ENCODE peak calls at places on chromosome 5, in nine cellular contexts. One of them, this sample, is unnamed.

GRCh38 chr5:10555134-10555733 is 8.6 kb upstream of the ANKRD33B start:
- DNase-seq in HCT116: no peak
- DNase-seq in CD8-positive, alpha-beta memory T cell: no peak
- DNase-seq in right lobe of liver: no peak
- DNase-seq in transverse colon: no peak
- DNase-seq in GM23248: peak; percentile 90
- DNase-seq in HepG2: no peak
- DNase-seq in psoas muscle: no peak
- DNase-seq in MM.1S: no peak
- DNase-seq in this sample: no peak

GRCh38 chr5:43601454-43602260 is 1.3 kb upstream of the NNT start:
- DNase-seq in HCT116: no peak
- DNase-seq in CD8-positive, alpha-beta memory T cell: no peak
- DNase-seq in right lobe of liver: no peak
- DNase-seq in transverse colon: no peak
- DNase-seq in GM23248: peak; percentile 65
- DNase-seq in HepG2: peak; percentile 32
- DNase-seq in psoas muscle: no peak
- DNase-seq in MM.1S: peak; percentile 57
- DNase-seq in this sample: no peak

GRCh38 chr5:58074222-58074621 is 385.7 kb downstream of the PLK2 start:
- DNase-seq in HCT116: no peak
- DNase-seq in CD8-positive, alpha-beta memory T cell: no peak
- DNase-seq in right lobe of liver: no peak
- DNase-seq in transverse colon: no peak
- DNase-seq in GM23248: no peak
- DNase-seq in HepG2: no peak
- DNase-seq in psoas muscle: no peak
- DNase-seq in MM.1S: peak; percentile 3
- DNase-seq in this sample: no peak

GRCh38 chr5:86909461-86909881 is 291.7 kb downstream of the COX7C start:
- DNase-seq in HCT116: no peak
- DNase-seq in CD8-positive, alpha-beta memory T cell: no peak
- DNase-seq in right lobe of liver: no peak
- DNase-seq in transverse colon: no peak
- DNase-seq in GM23248: peak; percentile 83
- DNase-seq in HepG2: no peak
- DNase-seq in psoas muscle: no peak
- DNase-seq in MM.1S: no peak
- DNase-seq in this sample: no peak

GRCh38 chr5:175457466-175457865 is 13.5 kb upstream of the DRD1 start:
- DNase-seq in HCT116: no peak
- DNase-seq in CD8-positive, alpha-beta memory T cell: no peak
- DNase-seq in right lobe of liver: no peak
- DNase-seq in transverse colon: no peak
- DNase-seq in GM23248: no peak
- DNase-seq in HepG2: no peak
- DNase-seq in psoas muscle: no peak
- DNase-seq in MM.1S: peak; percentile 71
- DNase-seq in this sample: peak; percentile 48

GRCh38 chr5:122896598-122897282 is 51.3 kb downstream of the SNX24 start:
- DNase-seq in HCT116: peak; percentile 7
- DNase-seq in CD8-positive, alpha-beta memory T cell: no peak
- DNase-seq in right lobe of liver: no peak
- DNase-seq in transverse colon: no peak
- DNase-seq in GM23248: peak; percentile 57
- DNase-seq in HepG2: peak; percentile 9
- DNase-seq in psoas muscle: no peak
- DNase-seq in MM.1S: peak; percentile 21
- DNase-seq in this sample: peak; percentile 30

GRCh38 chr5:139655727-139656271 is 7.7 kb downstream of the CXXC5 start:
- DNase-seq in HCT116: no peak
- DNase-seq in CD8-positive, alpha-beta memory T cell: no peak
- DNase-seq in right lobe of liver: peak; percentile 79
- DNase-seq in transverse colon: no peak
- DNase-seq in GM23248: peak; percentile 80
- DNase-seq in HepG2: peak; percentile 76
- DNase-seq in psoas muscle: peak; percentile 86
- DNase-seq in MM.1S: no peak
- DNase-seq in this sample: peak; percentile 67

GRCh38 chr5:177369050-177369912 is 11.6 kb downstream of the RGS14 start:
- DNase-seq in HCT116: no peak
- DNase-seq in CD8-positive, alpha-beta memory T cell: no peak
- DNase-seq in right lobe of liver: no peak
- DNase-seq in transverse colon: no peak
- DNase-seq in GM23248: peak; percentile 65
- DNase-seq in HepG2: no peak
- DNase-seq in psoas muscle: no peak
- DNase-seq in MM.1S: peak; percentile 47
- DNase-seq in this sample: peak; percentile 76

GRCh38 chr5:135353952-135354721 is 44.9 kb downstream of the MACROH2A1 start:
- DNase-seq in HCT116: no peak
- DNase-seq in CD8-positive, alpha-beta memory T cell: no peak
- DNase-seq in right lobe of liver: no peak
- DNase-seq in transverse colon: no peak
- DNase-seq in GM23248: peak; percentile 95
- DNase-seq in HepG2: no peak
- DNase-seq in psoas muscle: no peak
- DNase-seq in MM.1S: no peak
- DNase-seq in this sample: no peak

GRCh38 chr5:150138551-150139265 is 16.9 kb downstream of the PDGFRB start:
- DNase-seq in HCT116: no peak
- DNase-seq in CD8-positive, alpha-beta memory T cell: no peak
- DNase-seq in right lobe of liver: peak; percentile 87
- DNase-seq in transverse colon: no peak
- DNase-seq in GM23248: peak; percentile 90
- DNase-seq in HepG2: peak; percentile 89
- DNase-seq in psoas muscle: no peak
- DNase-seq in MM.1S: no peak
- DNase-seq in this sample: peak; percentile 74

GRCh38 chr5:72456391-72457060 is 50.7 kb downstream of the ZNF366 start:
- DNase-seq in HCT116: no peak
- DNase-seq in CD8-positive, alpha-beta memory T cell: no peak
- DNase-seq in right lobe of liver: no peak
- DNase-seq in transverse colon: no peak
- DNase-seq in GM23248: no peak
- DNase-seq in HepG2: no peak
- DNase-seq in psoas muscle: no peak
- DNase-seq in MM.1S: no peak
- DNase-seq in this sample: no peak
- H3K4me1 ChIP-seq in HCT116: peaks cover 13% of the 10 kb centered on the region
- H3K4me1 ChIP-seq in CD8-positive, alpha-beta memory T cell: no peaks in the 10 kb centered on the region
- H3K4me1 ChIP-seq in right lobe of liver: peaks cover 10% of the 10 kb centered on the region
- H3K4me1 ChIP-seq in transverse colon: peaks cover 30% of the 10 kb centered on the region
- H3K4me1 ChIP-seq in GM23248: peaks cover 20% of the 10 kb centered on the region
- H3K4me1 ChIP-seq in HepG2: no peaks in the 10 kb centered on the region
- H3K4me1 ChIP-seq in psoas muscle: peaks cover 32% of the 10 kb centered on the region
- H3K4me1 ChIP-seq in MM.1S: no peaks in the 10 kb centered on the region
- H3K4me1 ChIP-seq in this sample: no peaks in the 10 kb centered on the region

GRCh38 chr5:141640051-141640415 is 3.2 kb downstream of the RELL2 start:
- DNase-seq in HCT116: no peak
- DNase-seq in CD8-positive, alpha-beta memory T cell: no peak
- DNase-seq in right lobe of liver: no peak
- DNase-seq in transverse colon: no peak
- DNase-seq in GM23248: no peak
- DNase-seq in HepG2: no peak
- DNase-seq in psoas muscle: no peak
- DNase-seq in MM.1S: no peak
- DNase-seq in this sample: no peak
- H3K4me1 ChIP-seq in HCT116: peaks cover 10% of the 10 kb centered on the region
- H3K4me1 ChIP-seq in CD8-positive, alpha-beta memory T cell: peaks cover 24% of the 10 kb centered on the region
- H3K4me1 ChIP-seq in right lobe of liver: peaks cover 18% of the 10 kb centered on the region
- H3K4me1 ChIP-seq in transverse colon: peaks cover 21% of the 10 kb centered on the region
- H3K4me1 ChIP-seq in GM23248: peaks cover 12% of the 10 kb centered on the region
- H3K4me1 ChIP-seq in HepG2: peaks cover 19% of the 10 kb centered on the region
- H3K4me1 ChIP-seq in psoas muscle: peaks cover 13% of the 10 kb centered on the region
- H3K4me1 ChIP-seq in MM.1S: peaks cover 12% of the 10 kb centered on the region
- H3K4me1 ChIP-seq in this sample: peaks cover 19% of the 10 kb centered on the region

GRCh38 chr5:35881758-35882157 is 25.1 kb downstream of the IL7R start:
- DNase-seq in HCT116: no peak
- DNase-seq in CD8-positive, alpha-beta memory T cell: no peak
- DNase-seq in right lobe of liver: no peak
- DNase-seq in transverse colon: no peak
- DNase-seq in GM23248: no peak
- DNase-seq in HepG2: no peak
- DNase-seq in psoas muscle: no peak
- DNase-seq in MM.1S: no peak
- DNase-seq in this sample: no peak
- H3K4me1 ChIP-seq in HCT116: no peaks in the 10 kb centered on the region
- H3K4me1 ChIP-seq in CD8-positive, alpha-beta memory T cell: peaks cover 41% of the 10 kb centered on the region
- H3K4me1 ChIP-seq in right lobe of liver: no peaks in the 10 kb centered on the region
- H3K4me1 ChIP-seq in transverse colon: no peaks in the 10 kb centered on the region
- H3K4me1 ChIP-seq in GM23248: peaks cover 27% of the 10 kb centered on the region
- H3K4me1 ChIP-seq in HepG2: no peaks in the 10 kb centered on the region
- H3K4me1 ChIP-seq in psoas muscle: no peaks in the 10 kb centered on the region
- H3K4me1 ChIP-seq in MM.1S: no peaks in the 10 kb centered on the region
- H3K4me1 ChIP-seq in this sample: no peaks in the 10 kb centered on the region

GRCh38 chr5:127884416-127884815 is 181.2 kb downstream of the CCDC192 start:
- DNase-seq in HCT116: no peak
- DNase-seq in CD8-positive, alpha-beta memory T cell: no peak
- DNase-seq in right lobe of liver: no peak
- DNase-seq in transverse colon: peak; percentile 22
- DNase-seq in GM23248: no peak
- DNase-seq in HepG2: no peak
- DNase-seq in psoas muscle: no peak
- DNase-seq in MM.1S: no peak
- DNase-seq in this sample: no peak
- H3K4me1 ChIP-seq in HCT116: no peaks in the 10 kb centered on the region
- H3K4me1 ChIP-seq in CD8-positive, alpha-beta memory T cell: no peaks in the 10 kb centered on the region
- H3K4me1 ChIP-seq in right lobe of liver: no peaks in the 10 kb centered on the region
- H3K4me1 ChIP-seq in transverse colon: peaks cover 7% of the 10 kb centered on the region
- H3K4me1 ChIP-seq in GM23248: no peaks in the 10 kb centered on the region
- H3K4me1 ChIP-seq in HepG2: no peaks in the 10 kb centered on the region
- H3K4me1 ChIP-seq in psoas muscle: peaks cover 8% of the 10 kb centered on the region
- H3K4me1 ChIP-seq in MM.1S: no peaks in the 10 kb centered on the region
- H3K4me1 ChIP-seq in this sample: no peaks in the 10 kb centered on the region

This sample was measured in GM23338.